ENCODE peak calls at places on chromosome 5, in five cellular contexts. One of them, this sample, is unnamed.

GRCh38 chr5:36045895-36046294 is 20.8 kb downstream of the UGT3A2 start:
- DNase-seq in OCI-LY7: no peak
- DNase-seq in adrenal gland: no peak
- DNase-seq in pancreas: no peak
- DNase-seq in GM23248: no peak
- DNase-seq in this sample: no peak

GRCh38 chr5:173172166-173172565 is 27.8 kb downstream of the BNIP1 start:
- DNase-seq in GM23248: no peak
- DNase-seq in OCI-LY7: no peak
- DNase-seq in pancreas: no peak
- DNase-seq in adrenal gland: no peak
- DNase-seq in this sample: no peak

GRCh38 chr5:56819027-56819881 is 3.9 kb downstream of the MAP3K1 start:
- DNase-seq in pancreas: no peak
- DNase-seq in GM23248: no peak
- DNase-seq in adrenal gland: no peak
- DNase-seq in OCI-LY7: peak; percentile 42
- DNase-seq in this sample: no peak

GRCh38 chr5:83265318-83265717 is 188.0 kb downstream of the XRCC4 start:
- DNase-seq in GM23248: no peak
- DNase-seq in pancreas: no peak
- DNase-seq in adrenal gland: no peak
- DNase-seq in OCI-LY7: no peak
- DNase-seq in this sample: no peak

GRCh38 chr5:123422433-123423277 is 548 bp downstream of the CEP120 start:
- DNase-seq in adrenal gland: peak; percentile 31
- DNase-seq in GM23248: peak; percentile 70
- DNase-seq in OCI-LY7: peak; percentile 43
- DNase-seq in pancreas: no peak
- DNase-seq in this sample: no peak

GRCh38 chr5:150044334-150044681 is 42.0 kb downstream of the CSF1R start:
- DNase-seq in GM23248: peak; percentile 72
- DNase-seq in pancreas: no peak
- DNase-seq in adrenal gland: no peak
- DNase-seq in OCI-LY7: no peak
- DNase-seq in this sample: no peak

GRCh38 chr5:94276056-94276455 is 342.3 kb downstream of the KIAA0825 start:
- DNase-seq in GM23248: no peak
- DNase-seq in pancreas: no peak
- DNase-seq in OCI-LY7: no peak
- DNase-seq in adrenal gland: no peak
- DNase-seq in this sample: no peak

GRCh38 chr5:65861830-65862241 is 64.5 kb upstream of the ERBIN start:
- DNase-seq in pancreas: no peak
- DNase-seq in GM23248: peak; percentile 95
- DNase-seq in adrenal gland: no peak
- DNase-seq in OCI-LY7: no peak
- DNase-seq in this sample: no peak

GRCh38 chr5:96537386-96537785 is 104.3 kb upstream of the PCSK1 start:
- DNase-seq in GM23248: peak; percentile 88
- DNase-seq in OCI-LY7: no peak
- DNase-seq in pancreas: no peak
- DNase-seq in adrenal gland: no peak
- DNase-seq in this sample: no peak

GRCh38 chr5:171899792-171900191 is 106.6 kb downstream of the FBXW11 start:
- DNase-seq in adrenal gland: no peak
- DNase-seq in OCI-LY7: no peak
- DNase-seq in GM23248: no peak
- DNase-seq in pancreas: no peak
- DNase-seq in this sample: no peak

GRCh38 chr5:131505237-131505908 is 129.7 kb downstream of the RAPGEF6 start:
- DNase-seq in pancreas: no peak
- DNase-seq in GM23248: peak; percentile 10
- DNase-seq in OCI-LY7: no peak
- DNase-seq in adrenal gland: no peak
- DNase-seq in this sample: no peak

GRCh38 chr5:127094161-127094560 is 20.9 kb upstream of the C5orf63 start:
- DNase-seq in adrenal gland: no peak
- DNase-seq in GM23248: no peak
- DNase-seq in pancreas: no peak
- DNase-seq in OCI-LY7: no peak
- DNase-seq in this sample: no peak

GRCh38 chr5:178399723-178400115 is 167.1 kb upstream of the PHYKPL start:
- DNase-seq in OCI-LY7: no peak
- DNase-seq in GM23248: no peak
- DNase-seq in adrenal gland: no peak
- DNase-seq in pancreas: no peak
- DNase-seq in this sample: no peak

GRCh38 chr5:4976918-4977317 is 163.2 kb upstream of the ADAMTS16 start:
- DNase-seq in OCI-LY7: no peak
- DNase-seq in pancreas: no peak
- DNase-seq in adrenal gland: no peak
- DNase-seq in GM23248: peak; percentile 57
- DNase-seq in this sample: no peak

GRCh38 chr5:1810581-1811101 is 9.4 kb downstream of the NDUFS6 start:
- DNase-seq in OCI-LY7: no peak
- DNase-seq in adrenal gland: no peak
- DNase-seq in GM23248: no peak
- DNase-seq in pancreas: no peak
- DNase-seq in this sample: no peak

GRCh38 chr5:7412369-7412768 is 16.4 kb downstream of the ADCY2 start:
- DNase-seq in GM23248: no peak
- DNase-seq in OCI-LY7: no peak
- DNase-seq in pancreas: no peak
- DNase-seq in adrenal gland: no peak
- DNase-seq in this sample: no peak

GRCh38 chr5:1315709-1316587 is 21.1 kb upstream of the TERT start:
- DNase-seq in adrenal gland: no peak
- DNase-seq in OCI-LY7: peak; percentile 99
- DNase-seq in GM23248: peak; percentile 24
- DNase-seq in pancreas: peak; percentile 69
- DNase-seq in this sample: no peak

GRCh38 chr5:180259260-180259611 is 32.6 kb downstream of the MAPK9 start:
- DNase-seq in GM23248: no peak
- DNase-seq in pancreas: no peak
- DNase-seq in OCI-LY7: no peak
- DNase-seq in adrenal gland: no peak
- DNase-seq in this sample: no peak
- H3K9me3 ChIP-seq in GM23248: peaks cover 14% of the 10 kb centered on the region
- H3K9me3 ChIP-seq in pancreas: peaks cover 15% of the 10 kb centered on the region
- H3K9me3 ChIP-seq in OCI-LY7: peaks cover 82% of the 10 kb centered on the region
- H3K9me3 ChIP-seq in adrenal gland: peaks cover 96% of the 10 kb centered on the region
- H3K9me3 ChIP-seq in this sample: peaks cover 100% of the 10 kb centered on the region

GRCh38 chr5:141359790-141360426 is at the start of gene PCDHGB2:
- DNase-seq in pancreas: no peak
- DNase-seq in OCI-LY7: peak; percentile 85
- DNase-seq in GM23248: peak; percentile 44
- DNase-seq in adrenal gland: no peak
- DNase-seq in this sample: no peak

GRCh38 chr5:141366016-141366896 is 2.3 kb downstream of the PCDHGA5 start:
- DNase-seq in pancreas: no peak
- DNase-seq in GM23248: no peak
- DNase-seq in OCI-LY7: no peak
- DNase-seq in adrenal gland: no peak
- DNase-seq in this sample: no peak

GRCh38 chr5:141362719-141363118 is 1.2 kb upstream of the PCDHGA5 start:
- DNase-seq in pancreas: no peak
- DNase-seq in adrenal gland: no peak
- DNase-seq in GM23248: no peak
- DNase-seq in OCI-LY7: peak; percentile 59
- DNase-seq in this sample: no peak

GRCh38 chr5:141360685-141361084 is 891 bp downstream of the PCDHGB2 start:
- DNase-seq in OCI-LY7: no peak
- DNase-seq in GM23248: no peak
- DNase-seq in adrenal gland: no peak
- DNase-seq in pancreas: no peak
- DNase-seq in this sample: no peak

GRCh38 chr5:141363952-141364660 is at the start of gene PCDHGA5:
- DNase-seq in GM23248: no peak
- DNase-seq in adrenal gland: no peak
- DNase-seq in pancreas: no peak
- DNase-seq in OCI-LY7: no peak
- DNase-seq in this sample: no peak
- H3K9me3 ChIP-seq in GM23248: peaks cover 3% of the 10 kb centered on the region
- H3K9me3 ChIP-seq in adrenal gland: peaks cover 52% of the 10 kb centered on the region
- H3K9me3 ChIP-seq in pancreas: peaks cover 6% of the 10 kb centered on the region
- H3K9me3 ChIP-seq in OCI-LY7: no peaks in the 10 kb centered on the region
- H3K9me3 ChIP-seq in this sample: peaks cover 98% of the 10 kb centered on the region

GRCh38 chr5:116303340-116303739 is 218.5 kb downstream of the COMMD10 start:
- DNase-seq in GM23248: no peak
- DNase-seq in adrenal gland: no peak
- DNase-seq in pancreas: no peak
- DNase-seq in OCI-LY7: no peak
- DNase-seq in this sample: no peak

GRCh38 chr5:116301110-116301509 is 216.3 kb downstream of the COMMD10 start:
- DNase-seq in adrenal gland: no peak
- DNase-seq in pancreas: no peak
- DNase-seq in OCI-LY7: no peak
- DNase-seq in GM23248: no peak
- DNase-seq in this sample: no peak

GRCh38 chr5:116308391-116308790 is 223.6 kb downstream of the COMMD10 start:
- DNase-seq in GM23248: no peak
- DNase-seq in OCI-LY7: no peak
- DNase-seq in pancreas: no peak
- DNase-seq in adrenal gland: no peak
- DNase-seq in this sample: no peak

GRCh38 chr5:116303810-116304209 is 219.0 kb downstream of the COMMD10 start:
- DNase-seq in adrenal gland: no peak
- DNase-seq in pancreas: no peak
- DNase-seq in GM23248: no peak
- DNase-seq in OCI-LY7: no peak
- DNase-seq in this sample: no peak

DNA sequence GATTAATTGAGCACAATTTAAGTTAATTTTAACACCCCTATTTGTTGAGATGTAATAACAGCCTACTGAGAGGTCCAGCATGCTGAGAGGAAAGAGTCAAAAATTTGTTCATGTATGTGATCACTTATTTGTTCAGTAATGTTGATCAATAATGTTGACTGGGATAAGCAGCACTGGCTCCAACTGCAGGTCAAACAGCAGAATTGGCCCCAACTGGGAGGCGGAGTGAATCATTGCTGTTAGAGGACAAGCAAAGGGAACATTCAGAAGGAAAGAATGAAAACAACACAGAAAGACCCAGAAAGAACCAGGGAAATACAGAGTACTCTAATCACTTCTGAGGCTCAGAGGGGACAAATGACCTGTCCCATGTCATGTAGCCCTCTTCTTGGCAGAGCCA is 221.1 kb downstream of the COMMD10 start:
- DNase-seq in OCI-LY7: no peak
- DNase-seq in pancreas: no peak
- DNase-seq in adrenal gland: no peak
- DNase-seq in GM23248: peak; percentile 5
- DNase-seq in this sample: no peak
- H3K9me3 ChIP-seq in OCI-LY7: peaks cover 5% of the 10 kb centered on the region
- H3K9me3 ChIP-seq in pancreas: no peaks in the 10 kb centered on the region
- H3K9me3 ChIP-seq in adrenal gland: peaks cover 20% of the 10 kb centered on the region
- H3K9me3 ChIP-seq in GM23248: no peaks in the 10 kb centered on the region
- H3K9me3 ChIP-seq in this sample: peaks cover 52% of the 10 kb centered on the region

DNA sequence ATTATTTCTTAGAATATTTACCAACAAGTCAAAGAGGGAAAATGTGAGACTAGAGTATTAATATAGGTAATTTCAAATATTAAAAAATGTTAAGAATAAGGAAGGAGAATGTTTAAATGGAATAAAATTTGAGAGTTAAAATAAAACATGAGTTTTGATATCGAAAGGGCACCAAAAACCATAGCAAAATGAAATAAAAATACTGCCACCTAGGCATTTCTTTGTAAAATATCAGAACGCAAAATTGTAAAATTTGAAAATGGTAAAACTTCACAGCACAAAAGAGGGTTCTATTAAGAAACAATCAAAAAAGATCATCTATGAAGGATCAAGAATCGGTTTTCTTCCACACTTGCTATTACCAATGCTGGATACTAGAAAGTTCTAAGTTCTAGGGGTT is 418.3 kb downstream of the TAF11L14 start:
- DNase-seq in OCI-LY7: no peak
- DNase-seq in pancreas: no peak
- DNase-seq in GM23248: no peak
- DNase-seq in adrenal gland: no peak
- DNase-seq in this sample: no peak
- H3K9me3 ChIP-seq in OCI-LY7: no peaks in the 10 kb centered on the region
- H3K9me3 ChIP-seq in pancreas: no peaks in the 10 kb centered on the region
- H3K9me3 ChIP-seq in GM23248: no peaks in the 10 kb centered on the region
- H3K9me3 ChIP-seq in adrenal gland: no peaks in the 10 kb centered on the region
- H3K9me3 ChIP-seq in this sample: peaks cover 5% of the 10 kb centered on the region

GRCh38 chr5:81694726-81695125 is 56.2 kb downstream of the SSBP2 start:
- DNase-seq in GM23248: no peak
- DNase-seq in adrenal gland: no peak
- DNase-seq in pancreas: no peak
- DNase-seq in OCI-LY7: no peak
- DNase-seq in this sample: no peak
- H3K9me3 ChIP-seq in GM23248: no peaks in the 10 kb centered on the region
- H3K9me3 ChIP-seq in adrenal gland: no peaks in the 10 kb centered on the region
- H3K9me3 ChIP-seq in pancreas: no peaks in the 10 kb centered on the region
- H3K9me3 ChIP-seq in OCI-LY7: peaks cover 28% of the 10 kb centered on the region
- H3K9me3 ChIP-seq in this sample: peaks cover 33% of the 10 kb centered on the region

GRCh38 chr5:27158171-27158570 is 119.8 kb upstream of the CDH9 start:
- DNase-seq in pancreas: no peak
- DNase-seq in OCI-LY7: no peak
- DNase-seq in adrenal gland: no peak
- DNase-seq in GM23248: no peak
- DNase-seq in this sample: no peak
- H3K9me3 ChIP-seq in pancreas: no peaks in the 10 kb centered on the region
- H3K9me3 ChIP-seq in OCI-LY7: peaks cover 6% of the 10 kb centered on the region
- H3K9me3 ChIP-seq in adrenal gland: peaks cover 5% of the 10 kb centered on the region
- H3K9me3 ChIP-seq in GM23248: no peaks in the 10 kb centered on the region
- H3K9me3 ChIP-seq in this sample: peaks cover 71% of the 10 kb centered on the region

GRCh38 chr5:153937661-153938060 is 101.0 kb downstream of the FAM114A2 start:
- DNase-seq in OCI-LY7: no peak
- DNase-seq in adrenal gland: no peak
- DNase-seq in GM23248: no peak
- DNase-seq in pancreas: no peak
- DNase-seq in this sample: no peak
- H3K9me3 ChIP-seq in OCI-LY7: peaks cover 15% of the 10 kb centered on the region
- H3K9me3 ChIP-seq in adrenal gland: peaks cover 19% of the 10 kb centered on the region
- H3K9me3 ChIP-seq in GM23248: peaks cover 8% of the 10 kb centered on the region
- H3K9me3 ChIP-seq in pancreas: no peaks in the 10 kb centered on the region
- H3K9me3 ChIP-seq in this sample: peaks cover 90% of the 10 kb centered on the region